ENCODE peak calls at places on chromosomes 3 and 15, in four cellular contexts. L, G, S and F are unnamed samples.
A peak's percentile ranks its signal among the peaks of the same experiment; 100 is the strongest.

GRCh38 chr3:156787926-156788663 is 38.1 kb upstream of the LEKR1 start:
- DNase-seq in S (no peak), G (no peak), L (peak; percentile 62), F (peak; percentile 12)

GRCh38 chr15:70442211-70442610 is 321.1 kb downstream of the UACA start:
- DNase-seq in L (no peak), G (no peak), S (no peak), F (no peak)

GRCh38 chr15:56468271-56468912 is 3.5 kb upstream of the MNS1 start:
- DNase-seq in S (no peak), G (peak; percentile 33), L (no peak), F (no peak)

GRCh38 chr3:96214941-96215340 is 599.5 kb upstream of the EPHA6 start:
- DNase-seq in L (no peak), G (no peak), S (no peak), F (no peak)

GRCh38 chr3:41064526-41064925 is 134.8 kb upstream of the CTNNB1 start:
- DNase-seq in G (no peak), L (no peak), S (no peak), F (no peak)

GRCh38 chr15:90037961-90038633 is 37.0 kb downstream of the ZNF710 start:
- DNase-seq in G (peak; percentile 89), S (peak; percentile 52), L (peak; percentile 38), F (no peak)

GRCh38 chr3:17874630-17875029 is 132.2 kb upstream of the TBC1D5 start:
- DNase-seq in G (no peak), L (no peak), S (no peak), F (no peak)

GRCh38 chr3:197891-198491 is 1.4 kb downstream of the CHL1 start:
- DNase-seq in G (no peak), S (no peak), L (no peak), F (no peak)

GRCh38 chr15:43998607-43999006 is 171.8 kb downstream of the WDR76 start:
- DNase-seq in L (no peak), G (no peak), S (no peak), F (no peak)

GRCh38 chr3:164458986-164459385 is 619.3 kb downstream of the SI start:
- DNase-seq in G (no peak), L (no peak), S (no peak), F (no peak)

GRCh38 chr3:33644598-33644997 is 73.5 kb downstream of the CLASP2 start:
- DNase-seq in L (no peak), G (no peak), S (no peak), F (no peak)

GRCh38 chr15:66935121-66935520 is 130.3 kb upstream of the SMAD3 start:
- DNase-seq in S (no peak), G (no peak), L (no peak), F (no peak)
- TF ChIP-seq TARDBP in S (no peak), G (no peak), L (no peak), F (no peak)

GRCh38 chr3:124032351-124032880 is 40.5 kb upstream of the ROPN1 start:
- DNase-seq in G (no peak), L (peak; percentile 11), S (no peak), F (peak; percentile 16)

GRCh38 chr3:124032881-124033359 is 41.0 kb upstream of the ROPN1 start:
- DNase-seq in L (peak; percentile 82), S (peak; percentile 51), G (no peak), F (peak; percentile 91)

GRCh38 chr3:124034809-124035152 is 42.9 kb upstream of the ROPN1 start:
- DNase-seq in G (no peak), S (no peak), L (peak; percentile 14), F (no peak)

GRCh38 chr3:124034016-124034808 is 42.3 kb upstream of the ROPN1 start:
- DNase-seq in G (no peak), L (peak; percentile 32), S (no peak), F (peak; percentile 22)

DNA sequence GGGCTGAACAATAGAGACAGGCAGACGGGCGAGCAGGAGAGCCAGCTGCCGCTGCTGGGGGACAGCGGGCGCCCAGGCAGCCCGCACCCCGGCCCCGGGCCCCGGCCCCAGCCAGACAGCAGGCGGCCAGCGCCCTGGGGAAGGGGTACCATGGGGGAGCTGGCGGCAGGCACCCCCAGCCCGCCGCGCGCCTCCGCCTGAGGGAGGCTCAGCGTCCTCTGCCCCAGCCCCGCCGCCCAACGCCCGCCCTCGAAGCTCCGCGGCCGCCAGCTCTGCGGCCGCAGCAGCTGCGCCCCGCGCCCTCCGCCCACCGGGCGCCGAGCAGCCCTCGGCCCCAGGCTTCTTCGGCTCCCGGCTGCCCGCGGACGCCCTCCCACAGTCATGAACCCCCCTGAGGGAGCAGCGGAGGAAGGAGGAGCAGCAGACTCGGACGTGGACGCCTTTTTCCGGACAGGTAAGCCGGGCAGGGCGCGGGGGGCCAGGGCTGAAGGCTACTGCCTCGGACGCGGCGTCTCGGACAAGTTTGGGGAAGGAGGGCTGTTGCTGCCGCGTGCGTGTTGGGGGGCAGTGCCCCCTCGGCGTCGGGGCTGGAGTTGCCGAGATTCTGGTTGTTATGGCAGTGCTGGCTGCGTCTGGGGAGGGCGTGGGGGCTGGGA is 41.6 kb upstream of the ROPN1 start:
- DNase-seq in S (no peak), G (no peak), L (peak; percentile 20), F (peak; percentile 48)
- TF ChIP-seq FOXK2 in S (no peak), G (no peak), L (no peak), F (no peak)

DNA sequence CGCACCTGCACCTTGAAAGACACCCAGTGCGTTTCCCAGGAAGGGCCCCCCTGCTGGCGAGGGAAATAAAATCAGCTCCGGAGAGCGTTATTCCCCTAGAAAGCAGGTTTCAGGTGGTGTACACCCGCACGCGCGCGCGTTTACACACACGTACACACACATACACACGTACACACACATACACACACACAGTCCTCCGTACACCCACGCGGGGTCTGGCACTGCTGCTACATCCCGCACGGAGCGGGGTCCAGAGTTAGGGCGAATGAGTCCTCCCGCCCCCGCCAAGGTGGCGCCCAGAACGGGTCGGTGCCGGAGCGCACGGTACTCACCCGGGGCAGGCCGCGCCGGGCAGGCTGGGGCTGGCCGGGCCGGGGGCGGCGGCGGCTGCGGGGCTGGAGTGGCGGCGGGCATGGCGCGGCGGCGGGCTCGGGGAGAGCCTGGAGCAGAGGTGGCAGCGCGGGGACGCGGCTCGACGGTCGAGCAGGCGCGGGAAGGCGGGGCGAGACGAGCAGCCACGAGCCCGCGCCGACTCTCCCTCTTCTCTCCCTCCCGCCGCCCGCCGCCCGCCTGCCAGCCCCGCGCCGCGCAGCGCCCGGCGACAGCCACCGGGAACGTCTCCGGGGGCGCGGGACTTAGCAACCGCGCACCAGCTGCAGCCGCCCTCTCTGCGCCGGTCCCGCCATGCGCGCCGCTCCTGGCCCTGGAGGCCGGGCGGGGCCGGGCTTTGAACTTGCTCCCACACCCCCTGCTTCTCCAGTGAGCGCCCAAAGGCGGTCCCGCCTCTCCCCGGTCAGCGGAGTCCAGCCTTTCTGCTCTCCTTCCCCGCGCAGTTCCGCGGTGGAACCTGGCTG is at the start of gene DCLK3:
- DNase-seq in G (no peak), L (no peak), S (no peak), F (peak; percentile 18)
- TF ChIP-seq TARDBP in G (no peak), L (no peak), S (no peak), F (no peak)

GRCh38 chr15:63018639-63019038 is 23.9 kb upstream of the TPM1 start:
- DNase-seq in S (no peak), G (no peak), L (no peak), F (no peak)
- TF ChIP-seq FOXK2 in S (no peak), G (no peak), L (no peak), F (no peak)

GRCh38 chr3:171531716-171532115 is 71.5 kb upstream of the TNIK start:
- DNase-seq in G (no peak), S (no peak), L (no peak), F (no peak)
- TF ChIP-seq TARDBP in G (no peak), S (no peak), L (no peak), F (no peak)